ENCODE peak calls at places on chromosome 13, in four cellular contexts. V is SHP77, C is stomach, K is substantia nigra. G is an unnamed sample.

GRCh38 chr13:36712290-36712689 is 38.5 kb downstream of the SERTM1 start:
- DNase-seq in V (no peak), C (no peak), K (no peak), G (no peak)

GRCh38 chr13:113802761-113803160 is 43.7 kb downstream of the TMEM255B start:
- DNase-seq in V (no peak), C (no peak), K (no peak), G (no peak)

GRCh38 chr13:110150384-110151091 is 156.4 kb downstream of the COL4A1 start:
- DNase-seq in V (no peak), C (no peak), K (no peak), G (no peak)

GRCh38 chr13:40589285-40590109 is 76.9 kb downstream of the FOXO1 start:
- DNase-seq in V (no peak), C (no peak), K (no peak), G (no peak)

GRCh38 chr13:23609414-23610186 is 39.4 kb downstream of the TNFRSF19 start:
- DNase-seq in V (peak), C (no peak), K (no peak), G (peak)

GRCh38 chr13:113528101-113528797 is 37.7 kb upstream of the DCUN1D2 start:
- DNase-seq in V (no peak), C (peak), K (no peak), G (no peak)

GRCh38 chr13:101576977-101577376 is 124.5 kb downstream of the ITGBL1 start:
- DNase-seq in V (no peak), C (no peak), K (no peak), G (no peak)

GRCh38 chr13:91406619-91407018 is 8.2 kb downstream of the GPC5 start:
- DNase-seq in V (peak), C (no peak), K (no peak), G (no peak)

GRCh38 chr13:111343186-111343805 is 22.9 kb downstream of the TEX29 start:
- DNase-seq in V (no peak), C (no peak), K (no peak), G (no peak)

GRCh38 chr13:27379694-27380596 is 44.5 kb upstream of the GTF3A start:
- DNase-seq in V (peak), C (peak), K (no peak), G (peak)

GRCh38 chr13:83941669-83942335 is 59.5 kb upstream of the SLITRK1 start:
- DNase-seq in V (no peak), C (no peak), K (no peak), G (no peak)

GRCh38 chr13:85798999-85799646 is at the start of gene SLITRK6:
- DNase-seq in V (peak), C (no peak), K (no peak), G (peak)

GRCh38 chr13:44142911-44143665 is 230.5 kb upstream of the SERP2 start:
- DNase-seq in V (no peak), C (no peak), K (no peak), G (no peak)

GRCh38 chr13:40452741-40453665 is 213.4 kb downstream of the FOXO1 start:
- DNase-seq in V (no peak), C (no peak), K (no peak), G (no peak)

GRCh38 chr13:39144941-39145533 is 106.8 kb downstream of the NHLRC3 start:
- DNase-seq in V (no peak), C (peak), K (no peak), G (peak)

GRCh38 chr13:99548448-99548847 is 47.2 kb downstream of the TM9SF2 start:
- DNase-seq in V (no peak), C (no peak), K (no peak), G (no peak)

GRCh38 chr13:95256086-95256485 is 45.2 kb downstream of the ABCC4 start:
- DNase-seq in V (no peak), C (no peak), K (no peak), G (no peak)

GRCh38 chr13:113489549-113490495 is 689 bp downstream of the DCUN1D2 start:
- DNase-seq in V (peak), C (peak), K (no peak), G (peak)

GRCh38 chr13:30708541-30708940 is 26.8 kb upstream of the ALOX5AP start:
- DNase-seq in V (no peak), C (no peak), K (no peak), G (no peak)

GRCh38 chr13:111616203-111616602 is 295.8 kb downstream of the TEX29 start:
- DNase-seq in V (no peak), C (no peak), K (no peak), G (no peak)

GRCh38 chr13:102846261-102847015 is 606 bp downstream of the ERCC5 start:
- DNase-seq in V (peak), C (peak), K (no peak), G (peak)

GRCh38 chr13:30111810-30112209 is 195.5 kb downstream of the KATNAL1 start:
- DNase-seq in V (no peak), C (no peak), K (no peak), G (no peak)

GRCh38 chr13:91504216-91504615 is 105.8 kb downstream of the GPC5 start:
- DNase-seq in V (no peak), C (no peak), K (no peak), G (no peak)

GRCh38 chr13:113078895-113079720 is 26.5 kb upstream of the F7 start:
- DNase-seq in V (no peak), C (no peak), K (peak), G (no peak)

GRCh38 chr13:73800011-73800410 is 334.2 kb downstream of the KLF12 start:
- DNase-seq in V (no peak), C (no peak), K (no peak), G (no peak)

GRCh38 chr13:50990540-50991506 is 81.2 kb downstream of the RNASEH2B start:
- DNase-seq in V (peak), C (no peak), K (no peak), G (no peak)

GRCh38 chr13:69946443-69946955 is 161.1 kb upstream of the ATXN8OS start:
- DNase-seq in V (no peak), C (no peak), K (no peak), G (no peak)

GRCh38 chr13:70249332-70250064 is 141.2 kb upstream of the KLHL1 start:
- DNase-seq in V (peak), C (no peak), K (no peak), G (no peak)

GRCh38 chr13:102812616-102813287 is 13.8 kb downstream of the BIVM start:
- DNase-seq in V (no peak), C (no peak), K (no peak), G (no peak)

GRCh38 chr13:111044087-111044830 is 70.9 kb upstream of the ARHGEF7 start:
- DNase-seq in V (no peak), C (no peak), K (no peak), G (no peak)

GRCh38 chr13:71312923-71313322 is 554.1 kb downstream of the DACH1 start:
- DNase-seq in V (no peak), C (no peak), K (no peak), G (no peak)

GRCh38 chr13:23534090-23534489 is 36.1 kb upstream of the TNFRSF19 start:
- DNase-seq in V (no peak), C (no peak), K (no peak), G (no peak)

GRCh38 chr13:48603375-48603774 is 50.4 kb upstream of the CYSLTR2 start:
- DNase-seq in V (no peak), C (no peak), K (no peak), G (no peak)

GRCh38 chr13:112854321-112854720 is 114.7 kb upstream of the MCF2L start:
- DNase-seq in V (no peak), C (no peak), K (no peak), G (no peak)

GRCh38 chr13:24684600-24684998 is 4.4 kb downstream of the ATP12A start:
- DNase-seq in V (no peak), C (no peak), K (no peak), G (no peak)

GRCh38 chr13:26051231-26052135 is at the start of gene SHISA2:
- DNase-seq in V (no peak), C (peak), K (peak), G (peak)

GRCh38 chr13:40992678-40993077 is 26.4 kb downstream of the ELF1 start:
- DNase-seq in V (no peak), C (no peak), K (no peak), G (no peak)

GRCh38 chr13:96093296-96094006 is 3.5 kb downstream of the HS6ST3 start:
- DNase-seq in V (no peak), C (no peak), K (no peak), G (no peak)

GRCh38 chr13:101985321-101985720 is 416.5 kb downstream of the FGF14 start:
- DNase-seq in V (no peak), C (no peak), K (no peak), G (no peak)

GRCh38 chr13:90906554-90906953 is 440.9 kb upstream of the MIR17HG start:
- DNase-seq in V (no peak), C (no peak), K (no peak), G (no peak)

G was measured in colonic mucosa.